ENCODE peak calls at places on chromosomes 3 and 15, in seven cellular contexts. W is naive thymus-derived CD8-positive, alpha-beta T cell; H is caudate nucleus; B is A172; I is pulmonary artery endothelial cell; N is stimulated activated naive CD8-positive, alpha-beta T cell treated with anti-CD3 and anti-CD28 coated beads, Interleukin-15, Interleukin-2, amounts not matched to agents 100 U/mL and 50 U/mL, for 24 hours; T is AG10803. P is an unnamed sample.

GRCh38 chr3:56342475-56342874 is 125.8 kb downstream of the ERC2 start:
- DNase-seq in B (no peak), H (no peak), N (no peak), T (no peak), I (no peak), W (no peak), P (no peak)

GRCh38 chr3:81744366-81744765 is 17.1 kb downstream of the GBE1 start:
- DNase-seq in B (peak; percentile 95), N (no peak), T (peak; percentile 97), W (no peak), H (no peak), I (peak; percentile 74), P (no peak)

GRCh38 chr3:10645800-10646199 is 140.4 kb upstream of the ATP2B2 start:
- DNase-seq in B (no peak), T (no peak), W (no peak), H (no peak), N (no peak), I (no peak), P (no peak)

GRCh38 chr3:123156276-123156995 is 45.3 kb upstream of the SEC22A start:
- DNase-seq in B (no peak), T (no peak), N (no peak), W (no peak), H (no peak), I (no peak), P (no peak)

GRCh38 chr3:152352559-152352958 is 83.8 kb downstream of the MBNL1 start:
- DNase-seq in T (peak; percentile 31), W (no peak), N (no peak), H (no peak), B (peak; percentile 26), I (no peak), P (no peak)

GRCh38 chr3:147649475-147649874 is 240.3 kb downstream of the ZIC1 start:
- DNase-seq in H (no peak), W (no peak), T (no peak), I (no peak), N (no peak), B (no peak), P (no peak)

GRCh38 chr3:171420667-171421066 is 39.5 kb downstream of the TNIK start:
- DNase-seq in T (no peak), N (no peak), W (no peak), I (no peak), B (no peak), H (peak; percentile 16), P (no peak)

GRCh38 chr3:88101142-88101541 is 42.1 kb downstream of the ZNF654 start:
- DNase-seq in T (no peak), W (no peak), B (no peak), I (no peak), N (no peak), H (no peak), P (no peak)

GRCh38 chr3:101070260-101071121 is 77.3 kb upstream of the ABI3BP start:
- DNase-seq in B (peak; percentile 39), W (peak; percentile 56), N (peak; percentile 79), I (no peak), T (no peak), H (no peak), P (peak; percentile 63)

GRCh38 chr15:63121382-63122001 is at the start of gene LACTB:
- DNase-seq in N (peak; percentile 86), B (peak; percentile 81), T (peak; percentile 92), H (peak; percentile 83), W (peak; percentile 78), I (peak; percentile 77), P (peak; percentile 83)

GRCh38 chr3:107241217-107241616 is 136.0 kb upstream of the CCDC54 start:
- DNase-seq in N (peak; percentile 21), W (peak; percentile 12), H (no peak), I (no peak), B (no peak), T (peak; percentile 8), P (peak; percentile 55)

GRCh38 chr3:12856626-12857025 is 15.3 kb upstream of the RPL32 start:
- DNase-seq in N (no peak), W (no peak), H (no peak), B (no peak), I (no peak), T (no peak), P (no peak)

GRCh38 chr15:70156781-70157261 is 59.1 kb upstream of the TLE3 start:
- DNase-seq in H (no peak), I (no peak), B (no peak), W (no peak), T (peak; percentile 56), N (no peak), P (no peak)

GRCh38 chr15:49927462-49927861 is 191.6 kb downstream of the ATP8B4 start:
- DNase-seq in W (no peak), B (no peak), I (no peak), N (no peak), T (peak; percentile 94), H (no peak), P (no peak)

GRCh38 chr3:167716920-167717319 is 17.8 kb downstream of the PDCD10 start:
- DNase-seq in T (no peak), B (no peak), I (no peak), H (no peak), W (no peak), N (no peak), P (no peak)

GRCh38 chr15:58179741-58180381 is 41.7 kb downstream of the AQP9 start:
- DNase-seq in T (no peak), I (peak; percentile 88), B (peak; percentile 2), H (no peak), W (no peak), N (no peak), P (no peak)

P was measured in DND-41.